ENCODE peak calls at places on chromosomes 7 and 10, in nine cellular contexts. H is heart left ventricle, S is colonic mucosa, G is AG09309, O is astrocyte of the cerebellum, U is foreskin fibroblast, P is astrocyte, Q is osteocyte, K is lung. L is an unnamed sample.

GRCh38 chr10:115706482-115707076 is 566.4 kb downstream of the GFRA1 start:
- DNase-seq in H (no peak), S (no peak), G (peak; percentile 5), O (peak; percentile 23), U (peak; percentile 23), P (peak; percentile 12), Q (no peak), K (no peak), L (no peak)

GRCh38 chr10:60801538-60801937 is 23.3 kb downstream of the CDK1 start:
- DNase-seq in H (no peak), S (no peak), G (no peak), O (no peak), U (no peak), P (no peak), Q (no peak), K (no peak), L (no peak)

GRCh38 chr10:14878266-14879054 is at the start of gene SUV39H2:
- DNase-seq in H (peak; percentile 96), S (peak; percentile 95), G (peak; percentile 72), O (peak; percentile 87), U (peak; percentile 95), P (peak; percentile 78), Q (peak; percentile 99), K (peak; percentile 95), L (peak; percentile 99)

GRCh38 chr10:30415613-30416012 is 18.4 kb upstream of the MAP3K8 start:
- DNase-seq in H (no peak), S (no peak), G (no peak), O (no peak), U (no peak), P (no peak), Q (no peak), K (no peak), L (no peak)

GRCh38 chr10:86733260-86733671 is 23.2 kb upstream of the BMPR1A start:
- DNase-seq in H (peak; percentile 56), S (no peak), G (no peak), O (no peak), U (no peak), P (no peak), Q (peak; percentile 46), K (peak; percentile 51), L (no peak)

GRCh38 chr7:101134399-101134980 is 7.6 kb downstream of the SERPINE1 start:
- DNase-seq in H (no peak), S (no peak), G (no peak), O (no peak), U (peak; percentile 41), P (no peak), Q (no peak), K (no peak), L (no peak)

GRCh38 chr10:114284346-114285071 is 45.5 kb downstream of the VWA2 start:
- DNase-seq in H (no peak), S (no peak), G (no peak), O (no peak), U (no peak), P (no peak), Q (no peak), K (no peak), L (peak; percentile 64)

GRCh38 chr10:116444527-116445142 is 17.0 kb downstream of the PNLIPRP3 start:
- DNase-seq in H (no peak), S (peak; percentile 23), G (no peak), O (peak; percentile 8), U (peak; percentile 1), P (peak; percentile 16), Q (no peak), K (no peak), L (no peak)

GRCh38 chr10:104209575-104210198 is 22.5 kb downstream of the CFAP43 start:
- DNase-seq in H (no peak), S (peak; percentile 34), G (no peak), O (peak; percentile 33), U (peak; percentile 16), P (peak; percentile 3), Q (no peak), K (peak; percentile 36), L (no peak)

GRCh38 chr10:6382081-6382480 is 179.3 kb downstream of the PFKFB3 start:
- DNase-seq in H (no peak), S (no peak), G (peak; percentile 18), O (no peak), U (peak; percentile 34), P (peak; percentile 73), Q (peak; percentile 73), K (no peak), L (no peak)

GRCh38 chr10:119770928-119771327 is 45.1 kb downstream of the INPP5F start:
- DNase-seq in H (no peak), S (no peak), G (no peak), O (peak; percentile 34), U (no peak), P (peak; percentile 27), Q (no peak), K (no peak), L (no peak)

GRCh38 chr7:20307119-20307518 is 23.6 kb upstream of the ITGB8 start:
- DNase-seq in H (no peak), S (no peak), G (no peak), O (peak; percentile 74), U (no peak), P (peak; percentile 86), Q (no peak), K (no peak), L (no peak)

GRCh38 chr7:37545619-37546356 is 97.1 kb upstream of the ELMO1 start:
- DNase-seq in H (no peak), S (no peak), G (no peak), O (no peak), U (no peak), P (no peak), Q (no peak), K (no peak), L (no peak)

GRCh38 chr10:71138126-71138860 is 74.1 kb upstream of the UNC5B start:
- DNase-seq in H (peak; percentile 39), S (no peak), G (no peak), O (no peak), U (no peak), P (peak; percentile 3), Q (peak; percentile 70), K (no peak), L (no peak)

GRCh38 chr7:130441408-130441854 is 615 bp upstream of the CEP41 start:
- DNase-seq in H (no peak), S (no peak), G (no peak), O (no peak), U (no peak), P (peak; percentile 16), Q (no peak), K (no peak), L (no peak)

GRCh38 chr7:14446829-14447228 is 455.7 kb downstream of the DGKB start:
- DNase-seq in H (no peak), S (no peak), G (no peak), O (no peak), U (no peak), P (no peak), Q (no peak), K (no peak), L (no peak)

GRCh38 chr10:102752934-102753664 is 9.4 kb downstream of the WBP1L start:
- DNase-seq in H (no peak), S (no peak), G (no peak), O (peak; percentile 64), U (peak; percentile 51), P (peak; percentile 84), Q (no peak), K (no peak), L (peak; percentile 61)

GRCh38 chr7:77698042-77698625 is 1.9 kb downstream of the RSBN1L start:
- DNase-seq in H (no peak), S (no peak), G (no peak), O (no peak), U (no peak), P (no peak), Q (no peak), K (no peak), L (no peak)

GRCh38 chr10:98252451-98252850 is 15.5 kb downstream of the LOXL4 start:
- DNase-seq in H (no peak), S (no peak), G (no peak), O (no peak), U (no peak), P (no peak), Q (no peak), K (peak; percentile 14), L (no peak)

GRCh38 chr7:127771707-127772106 is 119.7 kb downstream of the SND1 start:
- DNase-seq in H (no peak), S (no peak), G (no peak), O (no peak), U (no peak), P (no peak), Q (no peak), K (no peak), L (no peak)

GRCh38 chr7:127782075-127782474 is 130.1 kb downstream of the SND1 start:
- DNase-seq in H (no peak), S (no peak), G (no peak), O (no peak), U (no peak), P (no peak), Q (no peak), K (no peak), L (no peak)

GRCh38 chr7:127782550-127783266 is 130.7 kb downstream of the SND1 start:
- DNase-seq in H (no peak), S (no peak), G (no peak), O (no peak), U (peak; percentile 23), P (peak; percentile 24), Q (no peak), K (no peak), L (no peak)

GRCh38 chr7:127780489-127780888 is 128.5 kb downstream of the SND1 start:
- DNase-seq in H (no peak), S (no peak), G (no peak), O (no peak), U (no peak), P (no peak), Q (no peak), K (no peak), L (no peak)

GRCh38 chr7:127776776-127777390 is 124.9 kb downstream of the SND1 start:
- DNase-seq in H (no peak), S (no peak), G (peak; percentile 66), O (peak; percentile 80), U (peak; percentile 64), P (peak; percentile 91), Q (no peak), K (no peak), L (no peak)
- TF ChIP-seq CTCF in H (no peak), S (no peak), G (no peak), O (no peak), U (no peak), P (no peak), Q (no peak), K (no peak), L (no peak)

GRCh38 chr10:78381072-78381471 is 347.4 kb downstream of the RPS24 start:
- DNase-seq in H (peak; percentile 15), S (no peak), G (no peak), O (no peak), U (no peak), P (no peak), Q (no peak), K (no peak), L (no peak)
- TF ChIP-seq CTCF in H (no peak), S (no peak), G (peak; percentile 25), O (peak; percentile 45), U (peak; percentile 23), P (peak; percentile 13), Q (peak; percentile 22), K (no peak), L (peak; percentile 20)

GRCh38 chr7:144836545-144836842 is 641 bp upstream of the TPK1 start:
- DNase-seq in H (no peak), S (no peak), G (no peak), O (no peak), U (no peak), P (no peak), Q (no peak), K (no peak), L (no peak)
- TF ChIP-seq CTCF in H (no peak), S (no peak), G (no peak), O (no peak), U (no peak), P (no peak), Q (no peak), K (no peak), L (no peak)

GRCh38 chr10:107022600-107023354 is 141.7 kb downstream of the SORCS1 start:
- DNase-seq in H (no peak), S (no peak), G (no peak), O (no peak), U (no peak), P (no peak), Q (no peak), K (no peak), L (no peak)
- TF ChIP-seq CTCF in H (no peak), S (no peak), G (no peak), O (no peak), U (no peak), P (no peak), Q (no peak), K (no peak), L (no peak)